ENCODE peak calls at places on chromosomes 7 and 10, in six cellular contexts. M, C, R, B, L and S are unnamed samples.

GRCh38 chr10:101897633-101898032 is 54.0 kb upstream of the KCNIP2 start:
- DNase-seq in M (peak), C (no peak), R (peak), B (no peak), L (no peak), S (no peak)

GRCh38 chr7:159144756-159145543 is at the start of gene VIPR2:
- DNase-seq in M (peak), C (no peak), R (no peak), B (no peak), L (no peak), S (no peak)

GRCh38 chr7:92763636-92764423 is 72.5 kb downstream of the CDK6 start:
- DNase-seq in M (peak), C (no peak), R (peak), B (no peak), L (no peak), S (no peak)

GRCh38 chr10:112585960-112586359 is 138.9 kb downstream of the VTI1A start:
- DNase-seq in M (no peak), C (no peak), R (no peak), B (no peak), L (no peak), S (no peak)

GRCh38 chr7:121459148-121459547 is 63.0 kb upstream of the FAM3C start:
- DNase-seq in M (no peak), C (no peak), R (no peak), B (no peak), L (no peak), S (no peak)

GRCh38 chr10:34523017-34523767 is 291.9 kb downstream of the PARD3 start:
- DNase-seq in M (no peak), C (no peak), R (peak), B (no peak), L (no peak), S (no peak)

GRCh38 chr7:3270362-3270761 is 30.7 kb upstream of the SDK1 start:
- DNase-seq in M (no peak), C (no peak), R (no peak), B (no peak), L (no peak), S (no peak)

GRCh38 chr7:101696-102376 is 90.5 kb upstream of the FAM20C start:
- DNase-seq in M (no peak), C (no peak), R (peak), B (no peak), L (peak), S (no peak)

GRCh38 chr7:23014681-23015080 is 751 bp upstream of the HYCC1 start:
- DNase-seq in M (no peak), C (no peak), R (no peak), B (no peak), L (no peak), S (no peak)

GRCh38 chr10:90352288-90352687 is 505.6 kb downstream of the HTR7 start:
- DNase-seq in M (no peak), C (no peak), R (no peak), B (no peak), L (no peak), S (no peak)

GRCh38 chr10:88270871-88271713 is 312.0 kb downstream of the RNLS start:
- DNase-seq in M (no peak), C (no peak), R (peak), B (no peak), L (no peak), S (no peak)

GRCh38 chr7:94239661-94240234 is 154.9 kb upstream of the COL1A2 start:
- DNase-seq in M (no peak), C (no peak), R (no peak), B (no peak), L (peak), S (no peak)

GRCh38 chr10:44180321-44181154 is 204.4 kb downstream of the CXCL12 start:
- DNase-seq in M (peak), C (no peak), R (peak), B (no peak), L (no peak), S (no peak)

GRCh38 chr10:77940627-77941026 is 14.1 kb upstream of the DLG5 start:
- DNase-seq in M (no peak), C (no peak), R (no peak), B (no peak), L (no peak), S (no peak)

GRCh38 chr10:89201345-89202032 is 5.6 kb downstream of the CH25H start:
- DNase-seq in M (no peak), C (no peak), R (no peak), B (no peak), L (no peak), S (no peak)

GRCh38 chr10:14389981-14390590 is 59.4 kb upstream of the FRMD4A start:
- DNase-seq in M (no peak), C (no peak), R (no peak), B (no peak), L (no peak), S (no peak)

GRCh38 chr7:11212080-11212711 is 238.5 kb downstream of the PHF14 start:
- DNase-seq in M (peak), C (peak), R (peak), B (no peak), L (no peak), S (peak)

GRCh38 chr10:122243560-122243959 is 27.5 kb upstream of the BTBD16 start:
- DNase-seq in M (no peak), C (no peak), R (no peak), B (no peak), L (no peak), S (no peak)

GRCh38 chr10:133261726-133262325 is 14.8 kb downstream of the ADAM8 start:
- DNase-seq in M (peak), C (no peak), R (peak), B (peak), L (peak), S (peak)

GRCh38 chr10:69180525-69181204 is 631 bp downstream of the SUPV3L1 start:
- DNase-seq in M (no peak), C (no peak), R (peak), B (no peak), L (no peak), S (peak)

GRCh38 chr10:116521424-116522305 is 24.1 kb upstream of the PNLIP start:
- DNase-seq in M (peak), C (no peak), R (peak), B (no peak), L (no peak), S (no peak)

GRCh38 chr10:68103237-68103866 is 5.9 kb upstream of the MYPN start:
- DNase-seq in M (no peak), C (no peak), R (peak), B (no peak), L (no peak), S (no peak)

GRCh38 chr7:142556745-142557144 is 192.5 kb upstream of the PRSS1 start:
- DNase-seq in M (no peak), C (peak), R (peak), B (no peak), L (peak), S (no peak)

GRCh38 chr7:40916811-40917210 is 782.0 kb downstream of the SUGCT start:
- DNase-seq in M (no peak), C (no peak), R (no peak), B (no peak), L (no peak), S (no peak)

GRCh38 chr7:99001482-99002145 is 123.3 kb downstream of the TRRAP start:
- DNase-seq in M (no peak), C (no peak), R (peak), B (no peak), L (no peak), S (no peak)

GRCh38 chr10:14583252-14583651 is 191.4 kb downstream of the FAM107B start:
- DNase-seq in M (no peak), C (no peak), R (no peak), B (no peak), L (no peak), S (peak)

GRCh38 chr7:99096124-99096887 is 47.6 kb downstream of the SMURF1 start:
- DNase-seq in M (peak), C (no peak), R (no peak), B (no peak), L (no peak), S (no peak)

GRCh38 chr10:83542774-83543291 is 596.5 kb upstream of the GHITM start:
- DNase-seq in M (no peak), C (no peak), R (peak), B (no peak), L (no peak), S (no peak)

GRCh38 chr7:122038904-122039303 is 105.1 kb downstream of the AASS start:
- DNase-seq in M (no peak), C (no peak), R (peak), B (no peak), L (no peak), S (no peak)

GRCh38 chr7:86469680-86470295 is 173.9 kb upstream of the GRM3 start:
- DNase-seq in M (peak), C (peak), R (peak), B (no peak), L (no peak), S (peak)

GRCh38 chr7:2518101-2518500 is 1.5 kb upstream of the LFNG start:
- DNase-seq in M (peak), C (no peak), R (no peak), B (no peak), L (no peak), S (no peak)

GRCh38 chr7:124856299-124856888 is 73.2 kb downstream of the POT1 start:
- DNase-seq in M (peak), C (peak), R (peak), B (no peak), L (no peak), S (no peak)